ENCODE peak calls at places on chromosomes 2 and 18, in five cellular contexts. O is breast epithelium, P is osteoblast, W is tibial nerve, U is colonic mucosa. G is an unnamed sample. For H3K4me1 and H3K27me3, the result is how much of the 10 kb centered on the place peaks cover.

GRCh38 chr2:48287971-48288370 is 242.0 kb upstream of the STON1 start:
- DNase-seq in O (no peak), P (no peak), W (no peak), U (no peak), G (no peak)

GRCh38 chr2:108377815-108378630 is at the start of gene SULT1C4:
- DNase-seq in O (peak), P (no peak), W (peak), U (no peak), G (peak)

GRCh38 chr18:31512203-31512764 is 14.3 kb downstream of the DSG2 start:
- DNase-seq in O (no peak), P (peak), W (no peak), U (peak), G (no peak)

GRCh38 chr2:10842506-10842905 is 29.9 kb upstream of the PDIA6 start:
- DNase-seq in O (no peak), P (no peak), W (no peak), U (no peak), G (no peak)

GRCh38 chr2:24818721-24819167 is 25.5 kb downstream of the CENPO start:
- DNase-seq in O (no peak), P (peak), W (no peak), U (peak), G (no peak)

GRCh38 chr2:189549440-189549832 is 31.1 kb downstream of the SLC40A1 start:
- DNase-seq in O (no peak), P (no peak), W (no peak), U (no peak), G (no peak)

GRCh38 chr2:59237311-59237710 is 996.2 kb upstream of the FANCL start:
- DNase-seq in O (no peak), P (no peak), W (no peak), U (no peak), G (no peak)

GRCh38 chr2:38106420-38107182 is 30.6 kb upstream of the CYP1B1 start:
- DNase-seq in O (no peak), P (peak), W (no peak), U (no peak), G (no peak)

GRCh38 chr18:28112056-28112470 is 64.9 kb downstream of the CDH2 start:
- DNase-seq in O (no peak), P (no peak), W (no peak), U (no peak), G (no peak)

GRCh38 chr2:128406629-128407252 is 88.1 kb upstream of the HS6ST1 start:
- DNase-seq in O (no peak), P (no peak), W (no peak), U (no peak), G (peak)

GRCh38 chr2:201882353-201883095 is 76.2 kb downstream of the CDK15 start:
- DNase-seq in O (no peak), P (no peak), W (no peak), U (no peak), G (no peak)

GRCh38 chr18:44079602-44080001 is 601.1 kb upstream of the SETBP1 start:
- DNase-seq in O (no peak), P (no peak), W (no peak), U (no peak), G (no peak)

GRCh38 chr2:96205888-96206287 is 2.7 kb downstream of the STARD7 start:
- DNase-seq in O (no peak), P (peak), W (no peak), U (no peak), G (no peak)

GRCh38 chr2:213722564-213722963 is 438.3 kb downstream of the SPAG16 start:
- DNase-seq in O (no peak), P (no peak), W (no peak), U (no peak), G (no peak)

GRCh38 chr2:30385327-30385726 is 61.7 kb upstream of the LCLAT1 start:
- DNase-seq in O (no peak), P (peak), W (no peak), U (no peak), G (no peak)

GRCh38 chr2:135931776-135932438 is 53.5 kb downstream of the DARS1 start:
- DNase-seq in O (no peak), P (no peak), W (no peak), U (no peak), G (no peak)

GRCh38 chr2:27264753-27265535 is 2.1 kb upstream of the SLC30A3 start:
- DNase-seq in O (no peak), P (peak), W (no peak), U (peak), G (peak)

GRCh38 chr2:171390941-171391516 is 42.8 kb downstream of the METTL8 start:
- DNase-seq in O (no peak), P (no peak), W (no peak), U (no peak), G (no peak)

GRCh38 chr2:18626256-18626668 is 36.9 kb upstream of the NT5C1B start:
- DNase-seq in O (no peak), P (peak), W (no peak), U (no peak), G (no peak)

GRCh38 chr18:55586841-55587240 is 1.2 kb downstream of the TCF4 start:
- DNase-seq in O (no peak), P (peak), W (no peak), U (no peak), G (no peak)
- H3K4me1 ChIP-seq in O (under half), P (under half), W (under half), U (under half), G (under half)

GRCh38 chr2:228181098-228182019 is at the start of gene SPHKAP:
- DNase-seq in O (no peak), P (peak), W (no peak), U (no peak), G (no peak)
- H3K27me3 ChIP-seq in O (under half), P (under half), W (under half), U (under half), G (under half)

GRCh38 chr18:21167641-21168372 is 56.2 kb upstream of the ROCK1 start:
- DNase-seq in O (no peak), P (no peak), W (no peak), U (peak), G (peak)
- H3K27ac ChIP-seq in O (no peak), P (no peak), W (no peak), U (no peak), G (no peak)

GRCh38 chr18:48827321-48828200 is 123.2 kb downstream of the SMAD7 start:
- DNase-seq in O (no peak), P (peak), W (no peak), U (no peak), G (no peak)
- H3K4me1 ChIP-seq in O (under half), P (half or more), W (under half), U (under half), G (under half)

DNA sequence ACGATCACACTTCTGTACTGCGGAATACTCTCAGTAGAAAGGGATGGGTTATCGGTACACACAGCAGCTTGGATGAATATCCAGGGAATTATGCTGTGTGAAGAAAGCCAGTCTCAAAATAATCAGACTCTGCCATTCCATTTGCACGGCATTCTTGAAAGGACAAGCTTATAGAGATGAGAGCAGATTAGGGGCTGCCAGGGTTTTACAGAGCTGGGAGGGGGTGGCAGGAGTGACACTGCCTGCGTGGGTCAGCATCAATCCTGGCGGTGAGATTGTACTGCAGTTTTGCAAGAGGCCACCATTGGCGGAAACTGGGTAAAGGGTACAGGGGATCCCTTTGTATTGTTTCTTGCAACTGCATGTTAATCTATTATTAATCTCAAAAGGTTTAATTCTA is 16.6 kb downstream of the KCNG2 start:
- DNase-seq in O (no peak), P (no peak), W (no peak), U (no peak), G (no peak)
- H3K27me3 ChIP-seq in O (under half), P (under half), W (under half), U (under half), G (under half)

DNA sequence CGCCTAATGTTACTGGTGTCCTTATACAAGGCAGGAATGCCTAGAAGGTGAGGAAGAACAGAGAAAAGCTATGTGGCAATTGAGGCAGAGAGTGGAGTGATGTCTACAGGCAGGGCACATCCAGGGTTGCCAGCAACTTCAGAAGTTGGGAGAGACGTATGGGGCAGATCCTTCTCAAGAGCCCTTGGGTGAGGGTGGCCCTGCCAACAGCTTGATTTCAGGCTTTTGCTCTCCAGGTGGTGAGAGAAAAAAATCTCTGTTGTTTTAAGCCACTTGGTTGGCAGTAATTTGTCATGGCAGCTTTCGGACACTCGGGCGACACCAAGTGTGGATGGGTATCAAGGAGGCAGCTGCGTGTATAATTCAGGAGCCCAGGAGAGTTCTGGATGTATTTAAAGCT is 217.4 kb upstream of the SMIM21 start:
- DNase-seq in O (no peak), P (no peak), W (no peak), U (no peak), G (no peak)
- H3K27ac ChIP-seq in O (no peak), P (no peak), W (no peak), U (no peak), G (no peak)

GRCh38 chr18:13416848-13417247 is 198.3 kb downstream of the LDLRAD4 start:
- DNase-seq in O (no peak), P (peak), W (no peak), U (no peak), G (peak)
- H3K4me1 ChIP-seq in O (under half), P (under half), W (under half), U (under half), G (under half)

GRCh38 chr18:10329116-10329515 is 125.3 kb upstream of the APCDD1 start:
- DNase-seq in O (no peak), P (no peak), W (no peak), U (no peak), G (no peak)
- H3K27me3 ChIP-seq in O (under half), P (under half), W (under half), U (under half), G (under half)

GRCh38 chr2:237341872-237342271 is 72.1 kb downstream of the COL6A3 start:
- DNase-seq in O (no peak), P (no peak), W (peak), U (no peak), G (no peak)

GRCh38 chr2:237343993-237344392 is 70.0 kb downstream of the COL6A3 start:
- DNase-seq in O (no peak), P (no peak), W (no peak), U (no peak), G (no peak)

GRCh38 chr2:237348281-237348865 is 65.6 kb downstream of the COL6A3 start:
- DNase-seq in O (no peak), P (no peak), W (no peak), U (no peak), G (no peak)

GRCh38 chr2:237345891-237346640 is 67.9 kb downstream of the COL6A3 start:
- DNase-seq in O (no peak), P (no peak), W (no peak), U (no peak), G (no peak)

GRCh38 chr2:237344972-237345870 is 68.7 kb downstream of the COL6A3 start:
- DNase-seq in O (no peak), P (no peak), W (no peak), U (no peak), G (no peak)
- H3K27ac ChIP-seq in O (no peak), P (peak), W (no peak), U (no peak), G (no peak)

GRCh38 chr2:225534697-225535096 is 135.2 kb downstream of the NYAP2 start:
- DNase-seq in O (no peak), P (no peak), W (no peak), U (no peak), G (no peak)
- H3K4me1 ChIP-seq in O (under half), P (under half), W (under half), U (under half), G (under half)